ENCODE peak calls at places on chromosomes 5 and 9, in eight cellular contexts. K, F, Q, V, E, C, O and I are unnamed samples.

GRCh38 chr5:146632620-146633019 is 116.6 kb upstream of the GPR151 start:
- DNase-seq in Q (no peak), V (no peak), E (no peak), K (no peak), F (no peak), C (no peak), O (no peak), I (no peak)

GRCh38 chr9:130120832-130121231 is 51.4 kb upstream of the NCS1 start:
- DNase-seq in V (no peak), C (no peak), E (no peak), F (no peak), Q (no peak), O (no peak), K (no peak), I (no peak)

GRCh38 chr5:179187229-179187678 is 127.1 kb downstream of the ZNF354C start:
- DNase-seq in Q (no peak), K (no peak), V (peak), O (no peak), C (peak), F (no peak), E (no peak), I (no peak)

GRCh38 chr9:76905984-76906861 is at the start of gene PRUNE2:
- DNase-seq in F (peak), C (peak), O (no peak), E (no peak), V (peak), K (no peak), Q (peak), I (no peak)

GRCh38 chr5:180658774-180659564 is 9.6 kb upstream of the FLT4 start:
- DNase-seq in Q (no peak), E (no peak), C (peak), K (no peak), V (no peak), O (no peak), F (no peak), I (no peak)

GRCh38 chr5:139698461-139699146 is 50.5 kb downstream of the CXXC5 start:
- DNase-seq in C (peak), O (no peak), F (peak), K (no peak), Q (peak), V (peak), E (no peak), I (no peak)

GRCh38 chr5:32504923-32505596 is 60.5 kb upstream of the ZFR start:
- DNase-seq in K (no peak), Q (peak), E (no peak), O (no peak), V (peak), F (no peak), C (peak), I (no peak)

GRCh38 chr9:12972608-12973589 is 198.1 kb downstream of the LURAP1L start:
- DNase-seq in C (no peak), O (no peak), E (no peak), V (no peak), K (no peak), F (no peak), Q (peak), I (no peak)

GRCh38 chr9:34550016-34550680 is 27.4 kb upstream of the ENHO start:
- DNase-seq in K (no peak), Q (no peak), O (no peak), F (no peak), V (peak), C (peak), E (no peak), I (no peak)

GRCh38 chr9:130476151-130476730 is 31.5 kb downstream of the ASS1 start:
- DNase-seq in Q (no peak), K (no peak), E (no peak), O (no peak), V (no peak), F (no peak), C (no peak), I (no peak)

GRCh38 chr9:76296561-76297276 is 97.5 kb downstream of the RFK start:
- DNase-seq in O (no peak), C (peak), E (no peak), K (no peak), F (no peak), Q (no peak), V (no peak), I (no peak)

GRCh38 chr5:45411971-45412612 is 284.1 kb downstream of the HCN1 start:
- DNase-seq in V (no peak), E (no peak), Q (peak), F (no peak), O (no peak), C (no peak), K (no peak), I (no peak)

GRCh38 chr5:169696621-169697517 is 59.8 kb downstream of the DOCK2 start:
- DNase-seq in K (no peak), C (no peak), F (no peak), V (no peak), O (no peak), E (no peak), Q (peak), I (no peak)

GRCh38 chr5:54651482-54652076 is 134.0 kb downstream of the SNX18 start:
- DNase-seq in C (peak), E (no peak), V (peak), O (no peak), Q (peak), F (no peak), K (no peak), I (no peak)

GRCh38 chr5:72288923-72289322 is 31.1 kb downstream of the MRPS27 start:
- DNase-seq in C (no peak), V (no peak), E (no peak), K (no peak), O (no peak), Q (no peak), F (no peak), I (no peak)

GRCh38 chr5:514101-514485 is 10.2 kb downstream of the SLC9A3 start:
- DNase-seq in O (no peak), E (no peak), C (no peak), F (no peak), V (no peak), K (no peak), Q (no peak), I (no peak)

GRCh38 chr5:515273-515836 is 8.9 kb downstream of the SLC9A3 start:
- DNase-seq in O (no peak), F (no peak), K (no peak), V (no peak), C (no peak), E (no peak), Q (no peak), I (no peak)

GRCh38 chr5:513216-514100 is 10.8 kb downstream of the SLC9A3 start:
- DNase-seq in C (no peak), K (no peak), F (no peak), O (no peak), Q (no peak), V (no peak), E (no peak), I (no peak)

GRCh38 chr5:516338-516925 is 7.8 kb downstream of the SLC9A3 start:
- DNase-seq in K (no peak), O (no peak), V (no peak), C (no peak), Q (no peak), F (no peak), E (no peak), I (no peak)

DNA sequence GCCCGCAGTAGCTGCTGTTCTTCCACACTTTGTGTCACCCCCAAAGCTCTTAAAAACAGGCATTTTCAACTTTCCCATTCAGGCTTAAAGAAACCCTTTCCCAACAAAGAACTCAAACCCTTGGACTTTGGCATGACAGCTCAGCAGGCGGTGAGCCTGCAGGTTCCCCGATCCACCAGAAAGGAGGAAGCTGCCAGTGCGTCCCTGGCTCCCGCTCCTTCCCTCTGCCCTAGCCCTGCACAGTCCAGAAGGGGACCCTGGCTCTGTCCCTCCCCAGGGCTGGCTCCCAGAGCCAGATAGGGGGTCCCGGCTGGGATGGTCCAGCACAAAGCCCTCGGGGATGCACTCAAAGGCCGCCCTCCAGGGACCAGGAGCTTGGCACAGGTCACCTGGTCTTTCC is 9.6 kb downstream of the SLC9A3 start:
- DNase-seq in O (no peak), V (no peak), K (no peak), F (no peak), C (no peak), Q (no peak), E (no peak), I (no peak)
- TF ChIP-seq CTCF in O (no peak), V (no peak), K (no peak), F (no peak), C (no peak), Q (no peak), E (no peak), I (no peak)

GRCh38 chr5:173612948-173613347 is 3.5 kb downstream of the BOD1 start:
- DNase-seq in E (no peak), O (no peak), K (no peak), C (no peak), V (no peak), Q (peak), F (no peak), I (no peak)
- TF ChIP-seq CTCF in E (no peak), O (no peak), K (no peak), C (no peak), V (no peak), Q (no peak), F (no peak), I (no peak)

DNA sequence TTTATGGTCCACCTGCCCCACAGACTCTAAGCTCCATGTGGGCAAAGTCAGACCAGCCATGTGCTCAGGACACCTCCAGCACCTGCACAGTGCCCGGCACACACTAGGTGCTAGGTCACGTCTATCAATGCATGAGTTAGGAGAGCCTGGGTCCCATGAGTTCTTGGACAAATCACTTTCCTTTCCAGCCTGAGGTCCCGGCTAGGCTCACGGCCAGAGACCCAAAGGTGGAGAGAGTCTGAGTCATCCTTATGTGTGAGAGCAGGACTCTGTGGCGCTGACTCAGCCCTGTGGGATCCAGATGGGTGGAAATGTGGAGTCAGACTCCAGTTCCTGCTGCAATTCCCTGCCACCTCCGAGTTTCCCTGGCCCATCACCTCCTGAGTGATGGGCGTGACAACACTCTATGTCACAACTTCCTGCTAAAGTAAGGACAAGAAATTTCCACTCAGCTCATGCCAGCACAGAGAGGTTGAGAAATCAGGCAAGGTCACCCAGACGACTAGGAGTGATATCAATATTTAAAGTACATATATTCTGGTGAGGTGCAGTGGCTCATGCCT is 2.5 kb upstream of the ST6GALNAC4 start:
- DNase-seq in F (no peak), E (peak), V (peak), C (peak), O (no peak), Q (peak), K (peak), I (no peak)
- TF ChIP-seq CTCF in F (no peak), E (no peak), V (no peak), C (no peak), O (no peak), Q (no peak), K (no peak), I (no peak)

DNA sequence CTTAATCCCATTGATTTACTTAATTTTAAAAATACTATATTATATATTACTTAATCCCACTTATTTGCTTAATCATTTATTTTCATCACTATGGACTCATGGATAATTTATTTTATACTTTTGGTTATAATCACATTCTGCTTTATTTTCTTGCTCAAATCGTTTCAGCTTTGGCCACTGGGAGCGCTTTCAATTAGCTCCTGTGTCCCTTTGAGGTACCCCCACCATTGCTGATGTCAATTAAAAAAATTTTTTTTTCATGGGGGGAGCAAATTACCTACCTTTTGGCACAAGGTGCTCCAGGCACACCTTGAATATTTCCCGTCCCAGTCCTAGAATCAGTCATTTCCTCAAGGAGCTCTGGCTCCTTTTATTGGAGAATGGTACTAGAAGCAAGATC is 1.4 kb upstream of the TRIO start:
- DNase-seq in K (no peak), O (no peak), C (no peak), Q (no peak), E (no peak), F (no peak), V (no peak), I (no peak)
- TF ChIP-seq CTCF in K (no peak), O (no peak), C (no peak), Q (no peak), E (no peak), F (peak), V (no peak), I (no peak)

GRCh38 chr5:1666812-1667588 is 132.6 kb downstream of the MRPL36 start:
- DNase-seq in E (no peak), V (peak), C (peak), K (peak), Q (peak), O (peak), F (peak), I (peak)
- TF ChIP-seq CTCF in E (no peak), V (peak), C (no peak), K (peak), Q (peak), O (peak), F (peak), I (no peak)

GRCh38 chr5:82164109-82164956 is 113.8 kb downstream of the RPS23 start:
- DNase-seq in F (no peak), O (no peak), Q (peak), C (no peak), K (peak), E (no peak), V (no peak), I (no peak)

GRCh38 chr5:82163459-82164108 is 114.6 kb downstream of the RPS23 start:
- DNase-seq in Q (peak), O (no peak), C (no peak), E (no peak), K (no peak), F (no peak), V (no peak), I (no peak)

GRCh38 chr5:82167372-82167771 is 110.8 kb downstream of the RPS23 start:
- DNase-seq in K (no peak), Q (no peak), E (no peak), F (no peak), O (no peak), V (no peak), C (no peak), I (no peak)

GRCh38 chr5:82165740-82166530 is 112.2 kb downstream of the RPS23 start:
- DNase-seq in E (no peak), Q (peak), C (no peak), O (no peak), V (peak), K (peak), F (no peak), I (no peak)

GRCh38 chr5:82164957-82165698 is 113.0 kb downstream of the RPS23 start:
- DNase-seq in O (no peak), Q (peak), E (no peak), V (no peak), F (no peak), C (peak), K (peak), I (no peak)
- TF ChIP-seq CTCF in O (no peak), Q (no peak), E (no peak), V (no peak), F (no peak), C (no peak), K (no peak), I (no peak)

GRCh38 chr9:131559416-131560000 is 14.2 kb downstream of the PRRT1B start:
- DNase-seq in C (peak), E (no peak), K (no peak), Q (no peak), O (no peak), V (no peak), F (no peak), I (no peak)
- TF ChIP-seq CTCF in C (no peak), E (no peak), K (no peak), Q (no peak), O (no peak), V (no peak), F (no peak), I (no peak)